ENCODE peak calls at places on chromosomes 2 and 18, in four cellular contexts. One of them, this sample, is unnamed.

GRCh38 chr18:4017479-4017878 is 437.6 kb downstream of the DLGAP1 start:
- DNase-seq in K562: peak
- DNase-seq in GM12878: no peak
- DNase-seq in HepG2: no peak
- DNase-seq in this sample: no peak

GRCh38 chr2:48728827-48729226 is 26.7 kb downstream of the LHCGR start:
- DNase-seq in K562: no peak
- DNase-seq in GM12878: no peak
- DNase-seq in HepG2: no peak
- DNase-seq in this sample: no peak

GRCh38 chr2:138949517-138949916 is 169.3 kb upstream of the NXPH2 start:
- DNase-seq in K562: no peak
- DNase-seq in GM12878: no peak
- DNase-seq in HepG2: no peak
- DNase-seq in this sample: no peak

GRCh38 chr18:76259012-76259568 is 236.0 kb downstream of the ZNF516 start:
- DNase-seq in K562: no peak
- DNase-seq in GM12878: no peak
- DNase-seq in HepG2: no peak
- DNase-seq in this sample: no peak

GRCh38 chr2:12437144-12437543 is 279.6 kb upstream of the TRIB2 start:
- DNase-seq in K562: no peak
- DNase-seq in GM12878: no peak
- DNase-seq in HepG2: no peak
- DNase-seq in this sample: peak

GRCh38 chr2:222561817-222562424 is 94.0 kb downstream of the FARSB start:
- DNase-seq in K562: peak
- DNase-seq in GM12878: peak
- DNase-seq in HepG2: peak
- DNase-seq in this sample: peak

GRCh38 chr2:74471332-74472065 is 981 bp downstream of the MRPL53 start:
- DNase-seq in K562: no peak
- DNase-seq in GM12878: no peak
- DNase-seq in HepG2: no peak
- DNase-seq in this sample: no peak

GRCh38 chr2:226903179-226903578 is 67.3 kb downstream of the RHBDD1 start:
- DNase-seq in K562: no peak
- DNase-seq in GM12878: no peak
- DNase-seq in HepG2: no peak
- DNase-seq in this sample: no peak

GRCh38 chr2:237315170-237315880 is 98.6 kb downstream of the COL6A3 start:
- DNase-seq in K562: no peak
- DNase-seq in GM12878: no peak
- DNase-seq in HepG2: peak
- DNase-seq in this sample: peak

GRCh38 chr2:85987266-85988178 is 98.7 kb upstream of the ST3GAL5 start:
- DNase-seq in K562: no peak
- DNase-seq in GM12878: no peak
- DNase-seq in HepG2: no peak
- DNase-seq in this sample: no peak

GRCh38 chr2:203869207-203869606 is 1.6 kb downstream of the CTLA4 start:
- DNase-seq in K562: no peak
- DNase-seq in GM12878: no peak
- DNase-seq in HepG2: no peak
- DNase-seq in this sample: no peak

GRCh38 chr2:14720319-14720718 is 87.8 kb downstream of the LRATD1 start:
- DNase-seq in K562: no peak
- DNase-seq in GM12878: no peak
- DNase-seq in HepG2: no peak
- DNase-seq in this sample: no peak

GRCh38 chr2:120550274-120550673 is 185.4 kb upstream of the GLI2 start:
- DNase-seq in K562: no peak
- DNase-seq in GM12878: no peak
- DNase-seq in HepG2: no peak
- DNase-seq in this sample: no peak

GRCh38 chr2:165074323-165074722 is 119.0 kb upstream of the SLC38A11 start:
- DNase-seq in K562: no peak
- DNase-seq in GM12878: no peak
- DNase-seq in HepG2: no peak
- DNase-seq in this sample: no peak

GRCh38 chr2:42425697-42426096 is 64.7 kb upstream of the COX7A2L start:
- DNase-seq in K562: no peak
- DNase-seq in GM12878: no peak
- DNase-seq in HepG2: peak
- DNase-seq in this sample: no peak

GRCh38 chr2:234500394-234501006 is 3.6 kb upstream of the ARL4C start:
- DNase-seq in K562: peak
- DNase-seq in GM12878: peak
- DNase-seq in HepG2: peak
- DNase-seq in this sample: peak

GRCh38 chr18:35084494-35085449 is 43.6 kb downstream of the MAPRE2 start:
- DNase-seq in K562: no peak
- DNase-seq in GM12878: no peak
- DNase-seq in HepG2: peak
- DNase-seq in this sample: no peak

GRCh38 chr18:58882039-58882438 is 17.4 kb downstream of the ZNF532 start:
- DNase-seq in K562: no peak
- DNase-seq in GM12878: no peak
- DNase-seq in HepG2: no peak
- DNase-seq in this sample: no peak

GRCh38 chr2:137357641-137358040 is 592.3 kb downstream of the THSD7B start:
- DNase-seq in K562: no peak
- DNase-seq in GM12878: no peak
- DNase-seq in HepG2: no peak
- DNase-seq in this sample: no peak

GRCh38 chr2:182241936-182242335 is 184.9 kb downstream of the PDE1A start:
- DNase-seq in K562: no peak
- DNase-seq in GM12878: no peak
- DNase-seq in HepG2: no peak
- DNase-seq in this sample: no peak

GRCh38 chr2:39568561-39569006 is 97.1 kb upstream of the TMEM178A start:
- DNase-seq in K562: no peak
- DNase-seq in GM12878: no peak
- DNase-seq in HepG2: peak
- DNase-seq in this sample: no peak

GRCh38 chr2:74281576-74281975 is 61.6 kb downstream of the SLC4A5 start:
- DNase-seq in K562: no peak
- DNase-seq in GM12878: no peak
- DNase-seq in HepG2: no peak
- DNase-seq in this sample: no peak

GRCh38 chr2:184835081-184835728 is 236.9 kb downstream of the ZNF804A start:
- DNase-seq in K562: no peak
- DNase-seq in GM12878: no peak
- DNase-seq in HepG2: peak
- DNase-seq in this sample: peak

GRCh38 chr18:62523631-62524442 is 1.0 kb downstream of the ZCCHC2 start:
- DNase-seq in K562: peak
- DNase-seq in GM12878: no peak
- DNase-seq in HepG2: no peak
- DNase-seq in this sample: peak

GRCh38 chr18:29549759-29550158 is 1372.8 kb upstream of the CDH2 start:
- DNase-seq in K562: no peak
- DNase-seq in GM12878: no peak
- DNase-seq in HepG2: no peak
- DNase-seq in this sample: no peak

GRCh38 chr2:144431384-144431783 is 88.5 kb downstream of the ZEB2 start:
- DNase-seq in K562: no peak
- DNase-seq in GM12878: no peak
- DNase-seq in HepG2: no peak
- DNase-seq in this sample: no peak

GRCh38 chr2:62471816-62472215 is 34.2 kb downstream of the TMEM17 start:
- DNase-seq in K562: no peak
- DNase-seq in GM12878: no peak
- DNase-seq in HepG2: no peak
- DNase-seq in this sample: no peak

GRCh38 chr2:121532894-121533293 is 2.2 kb downstream of the RNU4ATAC start:
- DNase-seq in K562: peak
- DNase-seq in GM12878: no peak
- DNase-seq in HepG2: peak
- DNase-seq in this sample: no peak

GRCh38 chr2:238399094-238399493 is 27.6 kb upstream of the ASB1 start:
- DNase-seq in K562: no peak
- DNase-seq in GM12878: no peak
- DNase-seq in HepG2: peak
- DNase-seq in this sample: no peak

GRCh38 chr2:234672498-234673150 is 175.7 kb upstream of the ARL4C start:
- DNase-seq in K562: no peak
- DNase-seq in GM12878: no peak
- DNase-seq in HepG2: no peak
- DNase-seq in this sample: no peak

GRCh38 chr2:15253247-15253646 is 307.9 kb downstream of the NBAS start:
- DNase-seq in K562: no peak
- DNase-seq in GM12878: no peak
- DNase-seq in HepG2: no peak
- DNase-seq in this sample: no peak

GRCh38 chr2:88764850-88765153 is 73.3 kb downstream of the RPIA start:
- DNase-seq in K562: no peak
- DNase-seq in GM12878: no peak
- DNase-seq in HepG2: no peak
- DNase-seq in this sample: no peak

GRCh38 chr2:109180786-109181185 is 51.8 kb downstream of the SH3RF3 start:
- DNase-seq in K562: no peak
- DNase-seq in GM12878: no peak
- DNase-seq in HepG2: no peak
- DNase-seq in this sample: no peak

GRCh38 chr2:113240150-113240914 is 38.4 kb downstream of the PAX8 start:
- DNase-seq in K562: no peak
- DNase-seq in GM12878: no peak
- DNase-seq in HepG2: no peak
- DNase-seq in this sample: peak

GRCh38 chr2:174263989-174264388 is 15.7 kb upstream of the OLA1 start:
- DNase-seq in K562: no peak
- DNase-seq in GM12878: no peak
- DNase-seq in HepG2: peak
- DNase-seq in this sample: no peak

GRCh38 chr2:1527153-1527992 is 114.1 kb downstream of the TPO start:
- DNase-seq in K562: no peak
- DNase-seq in GM12878: no peak
- DNase-seq in HepG2: no peak
- DNase-seq in this sample: no peak

GRCh38 chr2:209368924-209369323 is 54.9 kb upstream of the MAP2 start:
- DNase-seq in K562: no peak
- DNase-seq in GM12878: peak
- DNase-seq in HepG2: peak
- DNase-seq in this sample: no peak

GRCh38 chr2:240326246-240326645 is 109.2 kb upstream of the GPC1 start:
- DNase-seq in K562: no peak
- DNase-seq in GM12878: no peak
- DNase-seq in HepG2: no peak
- DNase-seq in this sample: no peak

GRCh38 chr18:72808688-72809087 is 59.1 kb downstream of the NETO1 start:
- DNase-seq in K562: no peak
- DNase-seq in GM12878: no peak
- DNase-seq in HepG2: no peak
- DNase-seq in this sample: no peak

DNA sequence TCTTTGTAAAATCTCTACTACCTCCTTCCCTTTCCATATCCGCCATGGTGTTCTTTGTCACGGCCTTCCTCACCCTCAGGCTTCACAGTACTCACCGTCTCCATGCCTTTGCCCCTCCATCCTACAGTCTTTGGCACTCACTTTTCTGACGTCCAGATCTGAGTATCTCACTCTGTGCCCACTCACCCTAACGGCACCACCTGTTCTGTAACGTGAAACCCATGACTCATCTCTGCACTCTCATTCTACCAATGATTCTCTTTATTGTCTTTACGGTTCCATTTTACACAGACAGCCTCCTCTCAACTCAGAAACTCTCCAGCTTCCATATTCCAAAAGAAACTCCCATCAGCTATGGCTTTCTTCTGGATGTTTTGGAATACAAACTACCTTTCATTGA is 56.7 kb downstream of the NETO1 start:
- DNase-seq in K562: no peak
- DNase-seq in GM12878: no peak
- DNase-seq in HepG2: no peak
- DNase-seq in this sample: no peak
- TF ChIP-seq JUND in K562: no peak
- TF ChIP-seq JUND in GM12878: no peak
- TF ChIP-seq JUND in HepG2: no peak
- TF ChIP-seq JUND in this sample: no peak

GRCh38 chr2:171404258-171404657 is 29.5 kb downstream of the METTL8 start:
- DNase-seq in K562: no peak
- DNase-seq in GM12878: no peak
- DNase-seq in HepG2: peak
- DNase-seq in this sample: no peak
- TF ChIP-seq MXI1 in K562: no peak
- TF ChIP-seq MXI1 in GM12878: no peak
- TF ChIP-seq MXI1 in HepG2: no peak
- TF ChIP-seq MXI1 in this sample: no peak

DNA sequence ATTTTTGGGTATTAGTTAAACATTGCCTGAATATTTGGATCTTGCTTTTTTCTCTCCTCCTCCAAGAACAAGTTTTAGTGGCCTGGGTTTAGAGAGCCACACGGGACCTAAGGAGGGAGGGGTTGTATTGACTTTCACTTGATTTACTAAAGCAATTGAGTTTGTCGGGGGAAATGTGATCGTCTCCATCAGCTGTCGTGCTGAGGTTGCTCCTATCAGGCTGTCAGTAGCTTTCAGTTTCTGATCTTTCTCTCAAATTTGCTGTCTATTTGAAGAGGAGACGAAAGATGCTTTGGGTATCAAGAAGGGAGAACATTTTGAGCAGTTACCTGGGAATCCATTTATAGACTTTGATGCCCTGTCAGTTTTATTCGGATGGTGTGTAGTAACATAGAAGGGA is 106.0 kb downstream of the SETBP1 start:
- DNase-seq in K562: no peak
- DNase-seq in GM12878: no peak
- DNase-seq in HepG2: no peak
- DNase-seq in this sample: no peak
- H3K4me3 ChIP-seq in K562: no peak
- H3K4me3 ChIP-seq in GM12878: peak
- H3K4me3 ChIP-seq in HepG2: no peak
- H3K4me3 ChIP-seq in this sample: no peak

DNA sequence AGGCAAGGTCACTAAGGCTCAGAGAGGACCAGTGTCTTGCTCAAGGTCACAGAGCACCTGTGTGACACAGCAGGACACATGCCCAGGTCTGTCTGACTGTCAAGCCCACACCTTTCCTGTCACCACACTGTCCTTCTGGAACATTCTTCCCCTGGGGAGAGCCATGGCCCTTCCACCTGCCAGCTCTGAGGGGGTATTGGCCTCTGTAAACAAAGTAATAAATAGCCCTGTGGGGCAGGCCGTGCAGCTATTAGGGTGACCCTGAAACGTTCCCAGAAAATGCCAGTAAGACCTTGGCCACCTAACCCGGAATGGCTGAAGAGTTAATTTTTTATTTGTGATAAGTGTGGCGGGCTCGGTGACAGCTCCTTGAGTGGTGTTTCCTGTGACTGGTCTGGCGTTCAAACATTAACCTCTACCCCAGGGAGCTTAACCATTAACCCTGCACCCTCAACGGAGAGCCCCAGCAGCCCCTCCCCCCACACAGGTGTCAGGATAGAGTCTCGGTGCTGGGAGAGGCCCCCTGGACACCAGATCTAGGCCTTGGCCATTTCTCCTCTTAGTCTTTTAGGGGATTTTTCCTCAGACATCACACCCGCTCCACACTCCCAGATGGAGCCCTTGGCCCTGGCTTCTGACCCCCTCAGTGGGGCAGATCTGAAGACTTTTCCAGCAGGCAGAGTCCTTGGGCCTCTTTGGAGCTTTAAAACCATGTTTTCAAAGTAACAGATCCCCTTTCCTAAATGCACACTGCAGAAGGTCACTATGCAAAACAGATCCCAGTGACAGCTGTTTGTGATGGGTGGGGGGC is 36.6 kb downstream of the SCTR start:
- DNase-seq in K562: no peak
- DNase-seq in GM12878: peak
- DNase-seq in HepG2: peak
- DNase-seq in this sample: no peak
- TF ChIP-seq JUND in K562: no peak
- TF ChIP-seq JUND in GM12878: no peak
- TF ChIP-seq JUND in HepG2: no peak
- TF ChIP-seq JUND in this sample: no peak